ENCODE peak calls at places on chromosomes 13 and 19, in ten cellular contexts. Z, D, X, T, Q, Y, M, I, V and J are unnamed samples.

GRCh38 chr19:34237283-34237682 is 17.1 kb upstream of the GARRE1 start:
- DNase-seq in Z (no peak), D (no peak), X (no peak), T (no peak), Q (no peak), Y (no peak), M (no peak), I (no peak), V (no peak), J (no peak)

GRCh38 chr19:18894254-18895037 is 1.5 kb downstream of the CERS1 start:
- DNase-seq in Z (peak), D (no peak), X (peak), T (no peak), Q (peak), Y (no peak), M (peak), I (no peak), V (no peak), J (no peak)

GRCh38 chr19:46378268-46378667 is 31.4 kb downstream of the PPP5C start:
- DNase-seq in Z (no peak), D (no peak), X (peak), T (peak), Q (no peak), Y (no peak), M (no peak), I (no peak), V (no peak), J (no peak)

GRCh38 chr13:37375071-37375470 is 223.5 kb downstream of the POSTN start:
- DNase-seq in Z (no peak), D (no peak), X (no peak), T (no peak), Q (no peak), Y (no peak), M (no peak), I (no peak), V (no peak), J (no peak)

GRCh38 chr19:48913114-48913513 is 13.0 kb downstream of the NUCB1 start:
- DNase-seq in Z (no peak), D (peak), X (no peak), T (no peak), Q (peak), Y (no peak), M (no peak), I (no peak), V (no peak), J (no peak)

GRCh38 chr13:48857576-48857975 is 118.1 kb upstream of the FNDC3A start:
- DNase-seq in Z (no peak), D (no peak), X (no peak), T (no peak), Q (no peak), Y (no peak), M (no peak), I (no peak), V (no peak), J (no peak)

GRCh38 chr19:7478173-7478842 is 10.5 kb downstream of the PEX11G start:
- DNase-seq in Z (no peak), D (no peak), X (no peak), T (no peak), Q (no peak), Y (no peak), M (peak), I (peak), V (no peak), J (no peak)

GRCh38 chr13:40515702-40516101 is 150.7 kb downstream of the FOXO1 start:
- DNase-seq in Z (no peak), D (no peak), X (no peak), T (no peak), Q (no peak), Y (no peak), M (no peak), I (no peak), V (no peak), J (no peak)

GRCh38 chr19:39363909-39364457 is 21.8 kb downstream of the SAMD4B start:
- DNase-seq in Z (no peak), D (no peak), X (peak), T (no peak), Q (no peak), Y (no peak), M (no peak), I (no peak), V (no peak), J (no peak)

GRCh38 chr13:77290342-77290741 is 36.6 kb downstream of the MYCBP2 start:
- DNase-seq in Z (no peak), D (no peak), X (no peak), T (no peak), Q (no peak), Y (no peak), M (no peak), I (no peak), V (no peak), J (no peak)

GRCh38 chr13:106568225-106569003 is 477 bp upstream of the ARGLU1 start:
- DNase-seq in Z (no peak), D (peak), X (no peak), T (peak), Q (no peak), Y (no peak), M (no peak), I (no peak), V (no peak), J (no peak)

GRCh38 chr13:43246382-43246781 is 223.0 kb downstream of the DNAJC15 start:
- DNase-seq in Z (no peak), D (no peak), X (no peak), T (no peak), Q (no peak), Y (no peak), M (no peak), I (no peak), V (no peak), J (no peak)

GRCh38 chr19:19083413-19084178 is 19.8 kb downstream of the SLC25A42 start:
- DNase-seq in Z (no peak), D (no peak), X (no peak), T (no peak), Q (no peak), Y (no peak), M (no peak), I (no peak), V (no peak), J (no peak)

GRCh38 chr19:40231544-40232424 is 5.3 kb upstream of the CCNP start:
- DNase-seq in Z (peak), D (no peak), X (peak), T (no peak), Q (peak), Y (no peak), M (no peak), I (no peak), V (no peak), J (peak)

GRCh38 chr19:48571378-48572162 is 19.6 kb downstream of the SULT2B1 start:
- DNase-seq in Z (no peak), D (no peak), X (no peak), T (no peak), Q (no peak), Y (no peak), M (no peak), I (peak), V (no peak), J (no peak)

GRCh38 chr13:71685072-71685471 is 181.9 kb downstream of the DACH1 start:
- DNase-seq in Z (no peak), D (no peak), X (no peak), T (no peak), Q (peak), Y (no peak), M (no peak), I (no peak), V (no peak), J (no peak)

GRCh38 chr13:27053235-27053884 is 118.3 kb downstream of the USP12 start:
- DNase-seq in Z (no peak), D (no peak), X (no peak), T (no peak), Q (no peak), Y (no peak), M (no peak), I (no peak), V (no peak), J (no peak)

GRCh38 chr13:46339035-46339666 is 47.9 kb downstream of the RUBCNL start:
- DNase-seq in Z (no peak), D (no peak), X (peak), T (no peak), Q (no peak), Y (no peak), M (no peak), I (no peak), V (no peak), J (no peak)

GRCh38 chr19:41206926-41207750 is 11.9 kb upstream of the AXL start:
- DNase-seq in Z (no peak), D (no peak), X (peak), T (no peak), Q (peak), Y (peak), M (no peak), I (no peak), V (no peak), J (no peak)

GRCh38 chr13:98454389-98454881 is 122.5 kb downstream of the STK24 start:
- DNase-seq in Z (no peak), D (no peak), X (peak), T (peak), Q (no peak), Y (no peak), M (no peak), I (no peak), V (no peak), J (no peak)

GRCh38 chr19:36136975-36137686 is 2.7 kb upstream of the CAPNS1 start:
- DNase-seq in Z (no peak), D (no peak), X (peak), T (no peak), Q (no peak), Y (peak), M (no peak), I (peak), V (no peak), J (peak)

GRCh38 chr13:23020246-23020843 is 160.4 kb upstream of the SGCG start:
- DNase-seq in Z (peak), D (peak), X (peak), T (peak), Q (peak), Y (peak), M (peak), I (peak), V (no peak), J (peak)

GRCh38 chr19:45001087-45001739 is at the start of gene RELB:
- DNase-seq in Z (peak), D (peak), X (peak), T (peak), Q (peak), Y (peak), M (peak), I (peak), V (peak), J (peak)

GRCh38 chr19:5017235-5017634 is 48.3 kb downstream of the KDM4B start:
- DNase-seq in Z (no peak), D (no peak), X (no peak), T (no peak), Q (no peak), Y (no peak), M (no peak), I (no peak), V (no peak), J (no peak)

GRCh38 chr19:32676186-32676894 is 692 bp downstream of the RGS9BP start:
- DNase-seq in Z (peak), D (no peak), X (no peak), T (no peak), Q (peak), Y (no peak), M (peak), I (no peak), V (no peak), J (peak)

GRCh38 chr13:112575680-112576079 is 12.3 kb downstream of the TUBGCP3 start:
- DNase-seq in Z (no peak), D (no peak), X (no peak), T (no peak), Q (peak), Y (no peak), M (peak), I (no peak), V (no peak), J (no peak)
- TF ChIP-seq CTCF in Z (no peak), D (no peak), X (no peak), T (no peak), Q (peak), Y (no peak), M (no peak), I (no peak), V (no peak), J (no peak)

GRCh38 chr13:63124863-63125262 is 1709.2 kb upstream of the PCDH20 start:
- DNase-seq in Z (no peak), D (peak), X (peak), T (no peak), Q (peak), Y (no peak), M (peak), I (no peak), V (no peak), J (no peak)
- TF ChIP-seq CTCF in Z (peak), D (peak), X (peak), T (peak), Q (no peak), Y (no peak), M (peak), I (no peak), V (no peak), J (no peak)

GRCh38 chr19:2478756-2479555 is 3.0 kb downstream of the GADD45B start:
- DNase-seq in Z (peak), D (peak), X (peak), T (no peak), Q (peak), Y (peak), M (no peak), I (peak), V (peak), J (peak)
- TF ChIP-seq CTCF in Z (no peak), D (no peak), X (no peak), T (no peak), Q (no peak), Y (no peak), M (no peak), I (peak), V (no peak), J (no peak)

GRCh38 chr19:13152854-13153626 is 2.8 kb downstream of the IER2 start:
- DNase-seq in Z (peak), D (peak), X (peak), T (no peak), Q (peak), Y (peak), M (peak), I (peak), V (peak), J (peak)
- TF ChIP-seq CTCF in Z (no peak), D (peak), X (no peak), T (no peak), Q (peak), Y (no peak), M (peak), I (peak), V (no peak), J (no peak)

GRCh38 chr13:111344471-111345191 is 24.2 kb downstream of the TEX29 start:
- DNase-seq in Z (peak), D (no peak), X (peak), T (no peak), Q (peak), Y (no peak), M (no peak), I (no peak), V (no peak), J (no peak)
- TF ChIP-seq CTCF in Z (peak), D (no peak), X (peak), T (peak), Q (peak), Y (no peak), M (no peak), I (no peak), V (no peak), J (no peak)

GRCh38 chr13:59263531-59263930 is 900.2 kb downstream of the DIAPH3 start:
- DNase-seq in Z (no peak), D (no peak), X (no peak), T (no peak), Q (no peak), Y (no peak), M (no peak), I (no peak), V (no peak), J (no peak)

GRCh38 chr13:59266478-59267063 is 897.2 kb downstream of the DIAPH3 start:
- DNase-seq in Z (no peak), D (no peak), X (peak), T (no peak), Q (no peak), Y (no peak), M (no peak), I (no peak), V (no peak), J (no peak)

GRCh38 chr13:59259416-59260000 is 904.2 kb downstream of the DIAPH3 start:
- DNase-seq in Z (no peak), D (no peak), X (no peak), T (no peak), Q (peak), Y (no peak), M (no peak), I (no peak), V (no peak), J (no peak)

DNA sequence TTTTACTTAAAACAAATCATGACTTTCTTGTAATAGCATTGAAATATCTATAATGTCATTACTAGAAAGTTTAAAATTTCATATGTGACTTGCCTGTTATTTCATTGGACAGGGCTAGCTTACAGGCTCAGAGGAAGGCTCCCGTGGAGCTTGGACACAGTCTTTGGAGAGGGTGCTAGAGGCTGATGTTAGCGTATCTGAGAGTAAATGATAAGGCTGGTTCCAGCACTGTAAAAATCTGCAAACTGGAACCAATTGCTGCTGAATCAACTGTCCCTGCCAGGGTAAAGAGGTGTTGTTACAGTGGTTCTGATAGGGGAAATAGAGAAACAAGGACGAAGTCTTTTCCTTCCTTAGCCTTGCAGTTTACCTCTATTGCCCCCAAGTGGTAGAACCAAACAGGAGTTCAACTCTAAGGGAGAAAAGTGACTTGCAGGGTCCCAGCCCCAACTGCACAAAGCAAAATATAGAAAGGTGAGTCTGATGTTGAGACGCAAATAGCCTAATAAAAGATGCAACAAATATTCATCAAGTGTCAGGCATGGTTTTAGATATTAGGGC is 901.7 kb downstream of the DIAPH3 start:
- DNase-seq in Z (no peak), D (peak), X (peak), T (no peak), Q (peak), Y (no peak), M (no peak), I (no peak), V (no peak), J (no peak)
- TF ChIP-seq CTCF in Z (peak), D (peak), X (peak), T (no peak), Q (peak), Y (no peak), M (peak), I (no peak), V (no peak), J (no peak)

GRCh38 chr13:33610471-33611015 is 207.4 kb upstream of the RFC3 start:
- DNase-seq in Z (peak), D (no peak), X (peak), T (no peak), Q (peak), Y (peak), M (no peak), I (no peak), V (no peak), J (no peak)

GRCh38 chr13:33611016-33611805 is 206.7 kb upstream of the RFC3 start:
- DNase-seq in Z (peak), D (no peak), X (peak), T (no peak), Q (peak), Y (no peak), M (no peak), I (peak), V (no peak), J (no peak)

DNA sequence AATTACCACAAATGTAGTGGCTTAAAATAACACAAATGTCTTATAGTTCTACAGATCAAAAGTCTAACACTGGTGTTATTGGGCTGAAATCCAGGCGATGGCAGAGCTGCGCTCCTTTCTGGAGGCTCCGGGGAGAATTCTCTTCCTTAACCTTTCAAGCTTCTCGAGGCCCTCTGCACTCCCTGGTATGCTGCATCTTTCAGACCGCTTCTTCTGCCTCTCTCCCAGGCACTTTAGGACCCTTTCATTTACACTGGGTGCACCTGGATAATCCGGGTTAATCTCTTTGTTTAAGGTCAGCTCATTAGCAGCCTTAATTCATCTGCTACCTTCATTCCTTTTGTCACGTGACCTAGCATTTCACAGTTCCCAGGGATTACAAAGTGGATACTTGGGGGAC is 211.3 kb upstream of the RFC3 start:
- DNase-seq in Z (no peak), D (no peak), X (peak), T (no peak), Q (peak), Y (no peak), M (no peak), I (no peak), V (no peak), J (no peak)
- TF ChIP-seq CTCF in Z (no peak), D (no peak), X (peak), T (peak), Q (peak), Y (no peak), M (no peak), I (no peak), V (no peak), J (no peak)

GRCh38 chr13:30829788-30830637 is 76.1 kb upstream of the MEDAG start:
- DNase-seq in Z (no peak), D (no peak), X (no peak), T (no peak), Q (no peak), Y (no peak), M (no peak), I (no peak), V (no peak), J (no peak)

GRCh38 chr13:30830638-30830965 is 75.5 kb upstream of the MEDAG start:
- DNase-seq in Z (no peak), D (no peak), X (no peak), T (no peak), Q (no peak), Y (no peak), M (no peak), I (no peak), V (no peak), J (no peak)

GRCh38 chr13:30832845-30833332 is 73.2 kb upstream of the MEDAG start:
- DNase-seq in Z (peak), D (no peak), X (peak), T (no peak), Q (peak), Y (peak), M (peak), I (peak), V (no peak), J (peak)

GRCh38 chr13:30831515-30831914 is 74.6 kb upstream of the MEDAG start:
- DNase-seq in Z (no peak), D (no peak), X (no peak), T (no peak), Q (no peak), Y (peak), M (no peak), I (no peak), V (no peak), J (no peak)

GRCh38 chr13:30832377-30832776 is 73.7 kb upstream of the MEDAG start:
- DNase-seq in Z (no peak), D (no peak), X (no peak), T (no peak), Q (no peak), Y (peak), M (no peak), I (no peak), V (no peak), J (no peak)
- TF ChIP-seq CTCF in Z (no peak), D (no peak), X (no peak), T (no peak), Q (no peak), Y (no peak), M (no peak), I (no peak), V (no peak), J (no peak)

DNA sequence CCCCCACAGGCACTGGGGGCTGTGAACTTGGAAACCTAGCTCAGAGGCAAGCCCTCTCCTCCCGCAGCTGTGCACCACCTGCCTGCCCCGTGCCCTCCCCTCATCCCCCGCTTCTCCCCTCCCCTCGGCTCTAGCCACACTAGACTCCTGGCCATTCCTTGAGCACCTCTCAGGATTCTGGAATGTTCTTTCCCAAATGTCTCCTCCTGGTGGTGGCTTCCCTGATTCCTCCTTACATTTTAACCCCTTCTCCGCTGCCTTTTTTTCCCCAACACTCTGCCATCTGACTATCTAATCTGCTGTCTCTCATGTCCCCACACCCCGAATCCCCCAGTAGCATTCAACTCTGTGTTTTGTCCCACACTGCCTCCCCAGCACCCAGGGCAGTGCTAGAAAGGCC is 6.7 kb downstream of the NANOS3 start:
- DNase-seq in Z (no peak), D (no peak), X (no peak), T (no peak), Q (peak), Y (no peak), M (peak), I (no peak), V (no peak), J (no peak)
- TF ChIP-seq CTCF in Z (no peak), D (no peak), X (peak), T (peak), Q (peak), Y (no peak), M (peak), I (peak), V (no peak), J (no peak)